ENCODE peak calls at places on chromosomes 13 and 19, in five cellular contexts. One of them, this sample, is unnamed.

GRCh38 chr13:33610471-33611015 is 207.4 kb upstream of the RFC3 start:
- DNase-seq in K562: no peak
- DNase-seq in uterus: no peak
- DNase-seq in AG20443: no peak
- DNase-seq in C1 segment of cervical spinal cord: peak; percentile 66
- DNase-seq in this sample: peak; percentile 60

GRCh38 chr13:60258349-60258748 is 94.6 kb upstream of the DIAPH3 start:
- DNase-seq in K562: no peak
- DNase-seq in C1 segment of cervical spinal cord: no peak
- DNase-seq in AG20443: no peak
- DNase-seq in uterus: no peak
- DNase-seq in this sample: no peak

GRCh38 chr19:36136975-36137686 is 2.7 kb upstream of the CAPNS1 start:
- DNase-seq in C1 segment of cervical spinal cord: no peak
- DNase-seq in uterus: peak; percentile 50
- DNase-seq in AG20443: peak; percentile 80
- DNase-seq in K562: no peak
- DNase-seq in this sample: peak; percentile 86

GRCh38 chr19:19628499-19629134 is 597 bp upstream of the LPAR2 start:
- DNase-seq in uterus: no peak
- DNase-seq in AG20443: no peak
- DNase-seq in C1 segment of cervical spinal cord: no peak
- DNase-seq in K562: no peak
- DNase-seq in this sample: no peak

GRCh38 chr19:12938536-12939291 is at the start of gene CALR:
- DNase-seq in C1 segment of cervical spinal cord: no peak
- DNase-seq in K562: peak; percentile 55
- DNase-seq in AG20443: peak; percentile 29
- DNase-seq in uterus: no peak
- DNase-seq in this sample: no peak

GRCh38 chr13:42873081-42873480 is 91.7 kb downstream of the FAM216B start:
- DNase-seq in AG20443: no peak
- DNase-seq in C1 segment of cervical spinal cord: no peak
- DNase-seq in uterus: no peak
- DNase-seq in K562: no peak
- DNase-seq in this sample: no peak

GRCh38 chr13:28282451-28282850 is 144.1 kb downstream of the PAN3 start:
- DNase-seq in C1 segment of cervical spinal cord: no peak
- DNase-seq in K562: no peak
- DNase-seq in uterus: no peak
- DNase-seq in AG20443: no peak
- DNase-seq in this sample: no peak

GRCh38 chr19:3005345-3005744 is 23.7 kb downstream of the TLE2 start:
- DNase-seq in uterus: no peak
- DNase-seq in K562: no peak
- DNase-seq in C1 segment of cervical spinal cord: no peak
- DNase-seq in AG20443: no peak
- DNase-seq in this sample: no peak

GRCh38 chr19:13029893-13030292 is 34.6 kb downstream of the NFIX start:
- DNase-seq in C1 segment of cervical spinal cord: no peak
- DNase-seq in AG20443: peak; percentile 40
- DNase-seq in K562: no peak
- DNase-seq in uterus: no peak
- DNase-seq in this sample: no peak

GRCh38 chr13:107864543-107865460 is 350.5 kb downstream of the LIG4 start:
- DNase-seq in AG20443: peak; percentile 29
- DNase-seq in K562: peak; percentile 74
- DNase-seq in uterus: no peak
- DNase-seq in C1 segment of cervical spinal cord: no peak
- DNase-seq in this sample: peak; percentile 5

GRCh38 chr19:57708641-57709354 is at the start of gene ZNF154:
- DNase-seq in K562: no peak
- DNase-seq in AG20443: peak; percentile 81
- DNase-seq in uterus: no peak
- DNase-seq in C1 segment of cervical spinal cord: peak; percentile 11
- DNase-seq in this sample: peak; percentile 89

GRCh38 chr19:57103573-57104277 is 16.1 kb upstream of the USP29 start:
- DNase-seq in K562: peak; percentile 54
- DNase-seq in C1 segment of cervical spinal cord: no peak
- DNase-seq in AG20443: peak; percentile 85
- DNase-seq in uterus: peak; percentile 59
- DNase-seq in this sample: peak; percentile 78

GRCh38 chr13:49210114-49210513 is 10.0 kb upstream of the MLNR start:
- DNase-seq in AG20443: no peak
- DNase-seq in K562: no peak
- DNase-seq in uterus: no peak
- DNase-seq in C1 segment of cervical spinal cord: no peak
- DNase-seq in this sample: no peak

GRCh38 chr13:48527955-48528354 is 4.9 kb downstream of the RCBTB2 start:
- DNase-seq in uterus: no peak
- DNase-seq in C1 segment of cervical spinal cord: no peak
- DNase-seq in AG20443: no peak
- DNase-seq in K562: no peak
- DNase-seq in this sample: no peak

GRCh38 chr13:100529666-100530065 is 58.9 kb downstream of the GGACT start:
- DNase-seq in uterus: no peak
- DNase-seq in C1 segment of cervical spinal cord: no peak
- DNase-seq in K562: no peak
- DNase-seq in AG20443: no peak
- DNase-seq in this sample: no peak

GRCh38 chr19:39335168-39335567 is 675 bp downstream of the GMFG start:
- DNase-seq in K562: peak; percentile 54
- DNase-seq in C1 segment of cervical spinal cord: no peak
- DNase-seq in uterus: no peak
- DNase-seq in AG20443: no peak
- DNase-seq in this sample: no peak

GRCh38 chr13:76512676-76513277 is 373.4 kb downstream of the KCTD12 start:
- DNase-seq in AG20443: peak; percentile 19
- DNase-seq in C1 segment of cervical spinal cord: no peak
- DNase-seq in K562: no peak
- DNase-seq in uterus: no peak
- DNase-seq in this sample: no peak

GRCh38 chr19:8445488-8446001 is 770 bp downstream of the HNRNPM start:
- DNase-seq in AG20443: peak; percentile 58
- DNase-seq in K562: peak; percentile 75
- DNase-seq in uterus: peak; percentile 46
- DNase-seq in C1 segment of cervical spinal cord: no peak
- DNase-seq in this sample: no peak